ENCODE peak calls at places on chromosomes 5 and 9, in five cellular contexts. U, Q, T, W and V are unnamed samples.

GRCh38 chr9:93266521-93267001 is 82.6 kb downstream of the WNK2 start:
- DNase-seq in U (no peak), Q (no peak), T (no peak), W (no peak), V (peak)

GRCh38 chr5:132376694-132377641 is 7.5 kb downstream of the SLC22A5 start:
- DNase-seq in U (no peak), Q (peak), T (no peak), W (no peak), V (no peak)

GRCh38 chr9:21027295-21027694 is 4.1 kb downstream of the HACD4 start:
- DNase-seq in U (no peak), Q (no peak), T (no peak), W (no peak), V (no peak)

GRCh38 chr5:154740957-154741356 is 14.2 kb upstream of the LARP1 start:
- DNase-seq in U (no peak), Q (no peak), T (no peak), W (no peak), V (no peak)

GRCh38 chr5:55232985-55233928 is at the start of gene CCNO:
- DNase-seq in U (no peak), Q (no peak), T (peak), W (no peak), V (peak)

GRCh38 chr5:57698785-57699184 is 216.2 kb upstream of the ACTBL2 start:
- DNase-seq in U (no peak), Q (no peak), T (no peak), W (no peak), V (no peak)

GRCh38 chr5:149257875-149258705 is 13.6 kb upstream of the AFAP1L1 start:
- DNase-seq in U (no peak), Q (no peak), T (no peak), W (no peak), V (no peak)

GRCh38 chr9:86598411-86599239 is 244.4 kb upstream of the TUT7 start:
- DNase-seq in U (no peak), Q (no peak), T (no peak), W (no peak), V (no peak)

GRCh38 chr9:3760031-3760430 is 234.2 kb upstream of the RFX3 start:
- DNase-seq in U (no peak), Q (no peak), T (no peak), W (no peak), V (no peak)

GRCh38 chr5:149379807-149380374 is 799 bp upstream of the IL17B start:
- DNase-seq in U (no peak), Q (no peak), T (no peak), W (no peak), V (peak)

GRCh38 chr5:170522211-170523128 is 18.6 kb downstream of the KCNIP1 start:
- DNase-seq in U (no peak), Q (peak), T (no peak), W (no peak), V (no peak)

GRCh38 chr5:170832241-170832640 is 29.6 kb upstream of the RANBP17 start:
- DNase-seq in U (no peak), Q (no peak), T (no peak), W (no peak), V (no peak)

GRCh38 chr9:121924700-121925099 is 168.4 kb downstream of the TTLL11 start:
- DNase-seq in U (no peak), Q (no peak), T (no peak), W (no peak), V (no peak)

GRCh38 chr9:4293293-4293931 is 6.5 kb downstream of the GLIS3 start:
- DNase-seq in U (no peak), Q (no peak), T (peak), W (no peak), V (peak)

GRCh38 chr5:8848997-8849585 is 696.8 kb downstream of the SEMA5A start:
- DNase-seq in U (no peak), Q (no peak), T (no peak), W (no peak), V (no peak)

GRCh38 chr5:997001-997474 is 11.6 kb upstream of the NKD2 start:
- DNase-seq in U (no peak), Q (no peak), T (no peak), W (no peak), V (no peak)

GRCh38 chr5:140633081-140633471 is at the start of gene CD14:
- DNase-seq in U (no peak), Q (no peak), T (no peak), W (no peak), V (peak)

GRCh38 chr5:107072440-107072839 is 598.3 kb downstream of the EFNA5 start:
- DNase-seq in U (no peak), Q (no peak), T (no peak), W (no peak), V (no peak)

GRCh38 chr5:178234753-178235599 is 2.4 kb upstream of the PHYKPL start:
- DNase-seq in U (no peak), Q (peak), T (no peak), W (no peak), V (no peak)

GRCh38 chr5:35665066-35665465 is 47.4 kb downstream of the SPEF2 start:
- DNase-seq in U (no peak), Q (no peak), T (no peak), W (no peak), V (no peak)

GRCh38 chr9:112887377-112887776 is 3.3 kb downstream of the SLC46A2 start:
- DNase-seq in U (no peak), Q (no peak), T (no peak), W (no peak), V (no peak)

GRCh38 chr9:15101046-15101445 is 190.8 kb upstream of the FREM1 start:
- DNase-seq in U (no peak), Q (no peak), T (no peak), W (no peak), V (no peak)

GRCh38 chr5:172373680-172374079 is 80.6 kb downstream of the SH3PXD2B start:
- DNase-seq in U (no peak), Q (no peak), T (no peak), W (no peak), V (no peak)

GRCh38 chr5:122099060-122099790 is 21.2 kb upstream of the LOX start:
- DNase-seq in U (no peak), Q (no peak), T (no peak), W (no peak), V (no peak)

GRCh38 chr5:179875741-179876667 is 17.4 kb upstream of the MRNIP start:
- DNase-seq in U (no peak), Q (peak), T (no peak), W (no peak), V (no peak)

GRCh38 chr5:105840800-105841199 is 1829.9 kb downstream of the EFNA5 start:
- DNase-seq in U (no peak), Q (no peak), T (no peak), W (no peak), V (no peak)

GRCh38 chr9:96419691-96419969 is 1.5 kb upstream of the ZNF367 start:
- DNase-seq in U (no peak), Q (no peak), T (no peak), W (no peak), V (no peak)

GRCh38 chr9:76181020-76181641 is 213.1 kb downstream of the RFK start:
- DNase-seq in U (no peak), Q (no peak), T (no peak), W (no peak), V (no peak)

GRCh38 chr9:108434502-108434901 is 421.3 kb downstream of the ACTL7B start:
- DNase-seq in U (no peak), Q (no peak), T (no peak), W (no peak), V (no peak)

GRCh38 chr9:108430655-108431054 is 425.1 kb downstream of the ACTL7B start:
- DNase-seq in U (no peak), Q (no peak), T (no peak), W (no peak), V (no peak)

GRCh38 chr9:108439967-108440366 is 415.8 kb downstream of the ACTL7B start:
- DNase-seq in U (no peak), Q (no peak), T (no peak), W (no peak), V (no peak)

GRCh38 chr9:108436470-108436869 is 419.3 kb downstream of the ACTL7B start:
- DNase-seq in U (no peak), Q (no peak), T (no peak), W (no peak), V (no peak)

DNA sequence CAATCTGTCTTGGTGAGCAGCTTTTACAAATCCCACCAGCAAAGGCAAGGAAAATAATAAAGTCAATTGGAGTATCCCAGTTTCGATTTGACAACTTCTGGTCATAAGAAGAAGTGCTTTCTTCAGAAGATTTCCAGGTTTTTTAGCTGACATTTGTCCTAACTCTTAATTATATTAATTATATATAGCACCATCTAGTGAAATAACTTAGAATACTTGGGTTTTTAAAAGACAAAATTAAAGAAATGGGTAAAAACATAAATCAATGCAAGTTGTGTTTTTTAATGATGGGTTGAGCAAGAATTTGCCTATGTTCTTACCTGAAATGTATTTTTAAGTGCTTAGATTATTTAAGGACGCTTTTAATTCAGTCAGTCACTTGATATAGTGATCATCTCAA is 421.8 kb downstream of the ACTL7B start:
- DNase-seq in U (no peak), Q (no peak), T (no peak), W (no peak), V (no peak)
- TF ChIP-seq CTCF in U (no peak), Q (peak), T (no peak), W (no peak), V (no peak)

GRCh38 chr9:37034320-37034937 is 361 bp upstream of the PAX5 start:
- DNase-seq in U (no peak), Q (no peak), T (no peak), W (no peak), V (no peak)
- TF ChIP-seq CTCF in U (peak), Q (peak), T (no peak), W (peak), V (no peak)

GRCh38 chr9:1018121-1018520 is 32.0 kb upstream of the DMRT2 start:
- DNase-seq in U (no peak), Q (no peak), T (no peak), W (no peak), V (no peak)
- TF ChIP-seq CTCF in U (peak), Q (peak), T (peak), W (peak), V (no peak)

DNA sequence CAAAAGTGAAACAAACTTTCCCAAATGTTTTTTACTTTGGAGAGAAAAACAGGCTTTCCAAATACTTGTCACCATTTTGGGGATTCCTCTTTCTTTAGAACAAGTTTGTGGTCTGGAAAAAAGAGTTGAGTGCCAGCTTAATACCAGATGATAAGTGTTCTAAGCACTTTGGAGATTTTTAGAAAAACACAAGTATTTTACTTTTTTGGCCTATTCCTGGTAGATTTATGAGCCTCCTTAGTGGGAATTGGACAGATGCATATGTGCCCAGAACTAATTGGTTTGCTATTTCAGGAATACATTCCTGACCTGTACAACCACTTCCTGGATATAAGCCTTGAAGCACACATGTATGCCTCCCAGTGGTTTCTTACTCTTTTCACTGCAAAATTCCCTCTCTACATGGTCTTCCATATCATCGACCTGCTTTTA is 40.5 kb downstream of the GPR21 start:
- DNase-seq in U (no peak), Q (no peak), T (peak), W (no peak), V (no peak)
- TF ChIP-seq CTCF in U (no peak), Q (peak), T (no peak), W (no peak), V (no peak)

DNA sequence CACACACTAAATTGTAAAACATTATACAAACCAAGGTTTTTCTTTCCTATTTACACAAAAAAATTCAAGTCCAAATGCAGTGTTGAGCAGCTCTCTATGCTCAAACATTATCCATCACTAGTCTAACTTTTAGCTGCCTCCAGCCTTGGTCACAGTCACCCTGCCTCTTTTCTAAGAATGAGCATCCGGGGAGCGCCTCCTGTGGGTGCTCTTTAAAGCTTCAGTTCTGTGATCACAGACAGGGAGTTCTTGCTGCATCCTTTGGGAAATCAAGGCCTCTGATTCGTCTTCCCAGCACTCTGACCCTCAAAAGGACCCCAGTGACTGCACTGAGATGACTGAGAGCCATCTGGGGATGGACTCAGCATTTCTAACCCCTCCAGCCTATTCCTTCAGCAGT is 289.6 kb downstream of the SEC61B start:
- DNase-seq in U (no peak), Q (no peak), T (no peak), W (no peak), V (no peak)
- TF ChIP-seq CTCF in U (no peak), Q (no peak), T (no peak), W (no peak), V (no peak)

GRCh38 chr5:135486131-135486530 is 34.0 kb upstream of the TIFAB start:
- DNase-seq in U (no peak), Q (no peak), T (no peak), W (no peak), V (no peak)

GRCh38 chr5:135488727-135489465 is 36.7 kb upstream of the TIFAB start:
- DNase-seq in U (no peak), Q (no peak), T (peak), W (no peak), V (no peak)

GRCh38 chr5:135489466-135490244 is 37.5 kb upstream of the TIFAB start:
- DNase-seq in U (no peak), Q (no peak), T (no peak), W (no peak), V (peak)

GRCh38 chr5:135486679-135487395 is 34.7 kb upstream of the TIFAB start:
- DNase-seq in U (no peak), Q (no peak), T (no peak), W (no peak), V (peak)

GRCh38 chr5:135487839-135488514 is 35.8 kb upstream of the TIFAB start:
- DNase-seq in U (no peak), Q (no peak), T (no peak), W (no peak), V (no peak)
- TF ChIP-seq CTCF in U (no peak), Q (no peak), T (no peak), W (no peak), V (no peak)

GRCh38 chr5:77077821-77078176 is 9.3 kb downstream of the ZBED3 start:
- DNase-seq in U (no peak), Q (no peak), T (no peak), W (no peak), V (no peak)
- TF ChIP-seq CTCF in U (no peak), Q (peak), T (no peak), W (no peak), V (no peak)

GRCh38 chr9:108119530-108120113 is 630.1 kb upstream of the KLF4 start:
- DNase-seq in U (no peak), Q (no peak), T (no peak), W (no peak), V (no peak)

GRCh38 chr9:108130896-108131295 is 641.3 kb upstream of the KLF4 start:
- DNase-seq in U (no peak), Q (no peak), T (no peak), W (no peak), V (no peak)

GRCh38 chr9:108125541-108125940 is 636.0 kb upstream of the KLF4 start:
- DNase-seq in U (no peak), Q (no peak), T (no peak), W (no peak), V (no peak)
- TF ChIP-seq CTCF in U (peak), Q (peak), T (no peak), W (peak), V (no peak)

DNA sequence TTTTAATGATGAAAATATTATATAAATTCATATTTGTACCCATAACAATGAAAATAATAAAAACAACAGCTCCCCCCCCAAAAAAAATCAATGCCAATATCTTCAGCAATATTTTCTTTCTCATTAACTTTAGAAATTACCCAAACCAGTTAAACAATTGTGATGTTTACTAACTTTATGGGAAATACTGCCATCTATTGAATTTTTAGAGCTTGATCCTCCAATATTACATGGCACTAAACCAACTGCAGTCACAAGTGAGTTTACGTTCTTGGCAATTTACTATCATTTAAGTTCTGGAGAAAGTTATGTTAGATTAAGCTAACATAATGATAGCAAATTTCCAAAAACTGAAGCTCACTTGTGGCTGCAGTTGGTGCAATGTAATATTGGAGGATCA is 379.6 kb downstream of the CDH18 start:
- DNase-seq in U (no peak), Q (no peak), T (no peak), W (no peak), V (no peak)
- TF ChIP-seq CTCF in U (no peak), Q (peak), T (no peak), W (peak), V (no peak)